ENCODE peak calls at places on chromosomes 7 and 10, in five cellular contexts. Q is cardiac muscle cell; Z is stimulated activated CD4-positive, alpha-beta T cell treated with anti-CD3 and anti-CD28 coated beads, Interleukin-2, amount 100 ng/mL, for 48 hours; S is upper lobe of right lung; D is fibroblast of lung. N is an unnamed sample.

GRCh38 chr10:30432631-30433285 is 1.2 kb upstream of the MAP3K8 start:
- DNase-seq in Q (peak; percentile 29), Z (no peak), S (peak; percentile 72), D (no peak), N (no peak)

GRCh38 chr10:73251683-73252444 is 580 bp downstream of the MRPS16 start:
- DNase-seq in Q (peak; percentile 12), Z (no peak), S (no peak), D (no peak), N (peak; percentile 30)

GRCh38 chr10:62303922-62304321 is 35.3 kb upstream of the RTKN2 start:
- DNase-seq in Q (no peak), Z (no peak), S (no peak), D (no peak), N (no peak)

GRCh38 chr10:44925224-44925623 is 14.1 kb downstream of the TMEM72 start:
- DNase-seq in Q (peak; percentile 38), Z (no peak), S (no peak), D (peak; percentile 23), N (no peak)

GRCh38 chr7:98236366-98237185 is 15.5 kb downstream of the TECPR1 start:
- DNase-seq in Q (no peak), Z (no peak), S (no peak), D (no peak), N (no peak)

GRCh38 chr7:130554481-130554880 is 62.6 kb downstream of the MEST start:
- DNase-seq in Q (no peak), Z (no peak), S (no peak), D (no peak), N (no peak)

GRCh38 chr7:77420438-77420837 is 4.3 kb upstream of the GSAP start:
- DNase-seq in Q (no peak), Z (no peak), S (no peak), D (no peak), N (no peak)

GRCh38 chr10:9296206-9296605 is 1241.7 kb downstream of the GATA3 start:
- DNase-seq in Q (no peak), Z (no peak), S (no peak), D (peak; percentile 27), N (peak; percentile 31)

N was measured in fibroblast of mammary gland.